ENCODE peak calls at places on chromosomes 2 and 18, in eight cellular contexts. Q, W, F, M, L, U, B and H are unnamed samples.

GRCh38 chr2:193581807-193582206 is 1387.1 kb upstream of the TMEFF2 start:
- DNase-seq in Q (no peak), W (no peak), F (no peak), M (no peak), L (no peak), U (no peak), B (no peak), H (no peak)

GRCh38 chr18:13612111-13612997 is 114.0 kb downstream of the FAM210A start:
- DNase-seq in Q (peak), W (no peak), F (no peak), M (no peak), L (no peak), U (no peak), B (no peak), H (peak)

GRCh38 chr2:128604045-128604444 is 285.4 kb upstream of the HS6ST1 start:
- DNase-seq in Q (peak), W (peak), F (no peak), M (no peak), L (no peak), U (no peak), B (no peak), H (no peak)

GRCh38 chr2:164456599-164456998 is 164.7 kb downstream of the GRB14 start:
- DNase-seq in Q (no peak), W (no peak), F (no peak), M (no peak), L (no peak), U (no peak), B (no peak), H (no peak)

GRCh38 chr2:101463885-101464653 is 10.8 kb downstream of the RFX8 start:
- DNase-seq in Q (no peak), W (no peak), F (peak), M (no peak), L (peak), U (no peak), B (no peak), H (no peak)

GRCh38 chr2:33453905-33454479 is 22.5 kb upstream of the RASGRP3 start:
- DNase-seq in Q (no peak), W (no peak), F (no peak), M (no peak), L (no peak), U (no peak), B (no peak), H (no peak)

GRCh38 chr18:68699043-68699442 is 15.9 kb downstream of the TMX3 start:
- DNase-seq in Q (no peak), W (no peak), F (peak), M (no peak), L (peak), U (no peak), B (peak), H (no peak)

GRCh38 chr2:200744252-200744651 is 67.5 kb upstream of the BZW1 start:
- DNase-seq in Q (no peak), W (no peak), F (no peak), M (no peak), L (no peak), U (no peak), B (no peak), H (no peak)

GRCh38 chr2:19059076-19059475 is 299.3 kb downstream of the OSR1 start:
- DNase-seq in Q (no peak), W (no peak), F (no peak), M (no peak), L (no peak), U (peak), B (peak), H (no peak)

GRCh38 chr2:126881591-126881990 is 17.1 kb upstream of the TEX51 start:
- DNase-seq in Q (no peak), W (no peak), F (no peak), M (no peak), L (no peak), U (no peak), B (no peak), H (no peak)

GRCh38 chr2:166234112-166234846 is 106.5 kb upstream of the SCN1A start:
- DNase-seq in Q (no peak), W (no peak), F (peak), M (no peak), L (peak), U (no peak), B (no peak), H (no peak)

GRCh38 chr2:152062130-152063091 is 36.4 kb downstream of the CACNB4 start:
- DNase-seq in Q (no peak), W (no peak), F (peak), M (no peak), L (peak), U (no peak), B (peak), H (no peak)

GRCh38 chr2:100291152-100291970 is 30.9 kb downstream of the LONRF2 start:
- DNase-seq in Q (no peak), W (peak), F (peak), M (no peak), L (peak), U (peak), B (peak), H (no peak)

GRCh38 chr2:241935314-241935713 is 65.8 kb downstream of the RTP5 start:
- DNase-seq in Q (no peak), W (no peak), F (peak), M (no peak), L (peak), U (no peak), B (peak), H (no peak)

GRCh38 chr18:21363411-21363810 is 121.4 kb downstream of the GREB1L start:
- DNase-seq in Q (no peak), W (no peak), F (no peak), M (no peak), L (no peak), U (no peak), B (no peak), H (no peak)

GRCh38 chr2:172100080-172101007 is 2.4 kb downstream of the DLX2 start:
- DNase-seq in Q (peak), W (no peak), F (no peak), M (peak), L (no peak), U (no peak), B (no peak), H (peak)

GRCh38 chr2:2156881-2157280 is 174.2 kb downstream of the MYT1L start:
- DNase-seq in Q (no peak), W (no peak), F (no peak), M (no peak), L (no peak), U (no peak), B (no peak), H (no peak)

GRCh38 chr2:842151-842792 is 108.4 kb upstream of the SNTG2 start:
- DNase-seq in Q (no peak), W (no peak), F (no peak), M (no peak), L (no peak), U (peak), B (no peak), H (no peak)

GRCh38 chr2:121297217-121297830 is 12.3 kb upstream of the TFCP2L1 start:
- DNase-seq in Q (no peak), W (no peak), F (peak), M (peak), L (peak), U (no peak), B (no peak), H (no peak)

GRCh38 chr2:218006741-218007140 is 3.9 kb upstream of the TNS1 start:
- DNase-seq in Q (no peak), W (no peak), F (peak), M (no peak), L (peak), U (no peak), B (no peak), H (no peak)

GRCh38 chr2:7930800-7931635 is 750.8 kb upstream of the ID2 start:
- DNase-seq in Q (no peak), W (no peak), F (peak), M (no peak), L (peak), U (no peak), B (no peak), H (no peak)

GRCh38 chr2:217553202-217553601 is 449.6 kb downstream of the TNS1 start:
- DNase-seq in Q (no peak), W (no peak), F (no peak), M (no peak), L (no peak), U (no peak), B (no peak), H (no peak)

GRCh38 chr2:199659207-199659606 is 191.8 kb downstream of the FTCDNL1 start:
- DNase-seq in Q (no peak), W (no peak), F (peak), M (peak), L (peak), U (no peak), B (no peak), H (no peak)

GRCh38 chr18:48792141-48792540 is 158.6 kb downstream of the SMAD7 start:
- DNase-seq in Q (peak), W (peak), F (no peak), M (no peak), L (no peak), U (no peak), B (no peak), H (no peak)

GRCh38 chr2:223054193-223054781 is 2.3 kb downstream of the KCNE4 start:
- DNase-seq in Q (no peak), W (no peak), F (peak), M (no peak), L (peak), U (no peak), B (no peak), H (no peak)

GRCh38 chr18:11149441-11150270 is at the start of gene PIEZO2:
- DNase-seq in Q (peak), W (peak), F (peak), M (peak), L (peak), U (peak), B (no peak), H (peak)

GRCh38 chr18:23888880-23889279 is 125.7 kb upstream of the TTC39C start:
- DNase-seq in Q (no peak), W (no peak), F (no peak), M (no peak), L (no peak), U (no peak), B (no peak), H (no peak)

GRCh38 chr18:42271656-42272355 is 316.8 kb downstream of the PIK3C3 start:
- DNase-seq in Q (no peak), W (no peak), F (no peak), M (no peak), L (no peak), U (no peak), B (no peak), H (no peak)

GRCh38 chr2:80149991-80150390 is 154.6 kb downstream of the LRRTM1 start:
- DNase-seq in Q (no peak), W (no peak), F (no peak), M (no peak), L (no peak), U (no peak), B (no peak), H (no peak)

GRCh38 chr2:170381678-170382077 is 203.7 kb downstream of the MYO3B start:
- DNase-seq in Q (no peak), W (no peak), F (no peak), M (no peak), L (no peak), U (no peak), B (no peak), H (no peak)

GRCh38 chr2:170375192-170375591 is 197.2 kb downstream of the MYO3B start:
- DNase-seq in Q (no peak), W (no peak), F (no peak), M (no peak), L (no peak), U (no peak), B (peak), H (no peak)

GRCh38 chr2:170380267-170380666 is 202.3 kb downstream of the MYO3B start:
- DNase-seq in Q (no peak), W (no peak), F (no peak), M (no peak), L (no peak), U (no peak), B (no peak), H (no peak)

DNA sequence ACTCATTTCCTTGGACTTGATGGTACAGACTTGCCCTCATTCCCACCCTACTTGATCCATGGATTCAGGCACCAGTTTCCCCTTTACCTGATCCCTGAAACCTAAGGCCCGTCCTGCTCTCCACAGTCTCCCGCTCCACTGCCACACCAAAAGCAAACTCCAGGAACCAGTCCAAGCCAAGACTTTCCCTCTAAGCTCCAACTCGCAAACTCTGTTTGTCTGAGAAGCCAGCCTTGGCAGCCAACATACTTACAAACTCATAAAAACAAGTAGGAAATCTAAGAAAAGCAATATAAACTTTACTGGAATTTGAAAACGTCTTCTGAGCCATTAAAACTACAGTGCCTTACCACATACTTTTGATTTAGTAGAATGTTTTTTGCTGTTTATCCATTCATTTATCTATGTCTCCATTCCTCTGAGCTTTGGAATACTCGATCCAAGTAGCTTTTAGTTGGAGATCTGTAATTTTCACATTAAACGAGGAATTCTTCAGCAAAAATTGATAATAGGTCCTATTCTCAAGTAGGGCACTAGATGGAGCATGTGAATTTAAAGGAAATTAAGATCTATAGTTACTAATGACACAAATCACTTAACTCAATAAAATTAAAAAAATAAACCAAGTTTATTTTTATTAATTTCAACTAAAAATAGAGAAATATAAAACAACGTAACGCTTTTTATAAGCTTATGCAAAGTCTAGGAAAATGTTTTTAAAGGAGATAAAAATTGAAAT is 199.7 kb downstream of the MYO3B start:
- DNase-seq in Q (no peak), W (no peak), F (no peak), M (no peak), L (peak), U (no peak), B (no peak), H (no peak)
- TF ChIP-seq CTCF in Q (no peak), W (peak), F (peak), M (no peak), L (peak), U (no peak), B (peak), H (no peak)

GRCh38 chr2:27390822-27391679 is 10.5 kb upstream of the ZNF513 start:
- DNase-seq in Q (no peak), W (no peak), F (no peak), M (no peak), L (no peak), U (no peak), B (no peak), H (no peak)
- TF ChIP-seq CTCF in Q (no peak), W (no peak), F (no peak), M (no peak), L (no peak), U (no peak), B (no peak), H (no peak)

DNA sequence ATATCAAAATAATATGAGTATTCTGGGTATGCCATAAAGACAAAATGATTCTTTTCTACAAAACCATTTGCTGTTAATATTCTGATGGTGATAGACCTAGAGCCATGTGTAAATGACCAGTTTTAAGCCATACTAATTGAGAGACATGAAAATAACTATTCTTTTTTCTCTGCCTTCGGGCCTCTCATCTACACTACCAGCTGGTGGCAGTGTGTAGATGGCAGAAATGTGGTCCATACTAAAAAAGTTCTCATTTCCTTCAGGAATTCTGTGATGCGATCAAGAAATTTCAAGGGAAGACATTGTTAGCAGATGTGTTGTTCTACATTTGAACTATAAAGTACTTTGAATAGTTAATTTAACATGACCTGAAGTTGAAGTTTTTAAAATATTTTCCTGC is 485.2 kb downstream of the TRIB2 start:
- DNase-seq in Q (no peak), W (no peak), F (no peak), M (no peak), L (peak), U (no peak), B (peak), H (no peak)
- TF ChIP-seq CTCF in Q (no peak), W (no peak), F (peak), M (no peak), L (peak), U (peak), B (peak), H (peak)

GRCh38 chr2:17148298-17149228 is 369.7 kb downstream of the RAD51AP2 start:
- DNase-seq in Q (no peak), W (no peak), F (peak), M (peak), L (peak), U (no peak), B (peak), H (no peak)
- TF ChIP-seq CTCF in Q (no peak), W (peak), F (peak), M (peak), L (peak), U (no peak), B (peak), H (no peak)